ENCODE peak calls at places on chromosomes 6 and 20, in seven cellular contexts. One of them, this sample, is unnamed.

GRCh38 chr20:9270831-9271230 is 201.9 kb downstream of the PLCB4 start:
- DNase-seq in H54: no peak
- DNase-seq in HCT116: no peak
- DNase-seq in ovary: no peak
- DNase-seq in body of pancreas: no peak
- DNase-seq in A549: no peak
- DNase-seq in transverse colon: no peak
- DNase-seq in this sample: no peak

GRCh38 chr20:32285621-32286334 is 8.3 kb downstream of the KIF3B start:
- DNase-seq in body of pancreas: no peak
- DNase-seq in A549: no peak
- DNase-seq in HCT116: no peak
- DNase-seq in H54: no peak
- DNase-seq in transverse colon: peak
- DNase-seq in ovary: no peak
- DNase-seq in this sample: no peak

GRCh38 chr6:53059648-53060589 is 5.3 kb upstream of the FBXO9 start:
- DNase-seq in ovary: no peak
- DNase-seq in body of pancreas: no peak
- DNase-seq in transverse colon: no peak
- DNase-seq in HCT116: no peak
- DNase-seq in H54: no peak
- DNase-seq in A549: no peak
- DNase-seq in this sample: peak

GRCh38 chr6:129108337-129108736 is 225.4 kb downstream of the LAMA2 start:
- DNase-seq in A549: no peak
- DNase-seq in H54: no peak
- DNase-seq in ovary: no peak
- DNase-seq in HCT116: no peak
- DNase-seq in transverse colon: no peak
- DNase-seq in body of pancreas: no peak
- DNase-seq in this sample: no peak

GRCh38 chr6:81451787-81452186 is 300.7 kb downstream of the TENT5A start:
- DNase-seq in HCT116: peak
- DNase-seq in transverse colon: no peak
- DNase-seq in ovary: peak
- DNase-seq in body of pancreas: no peak
- DNase-seq in A549: peak
- DNase-seq in H54: peak
- DNase-seq in this sample: peak

GRCh38 chr6:30348957-30349356 is 4.0 kb downstream of the RPP21 start:
- DNase-seq in A549: no peak
- DNase-seq in H54: no peak
- DNase-seq in transverse colon: no peak
- DNase-seq in ovary: no peak
- DNase-seq in body of pancreas: no peak
- DNase-seq in HCT116: no peak
- DNase-seq in this sample: no peak

GRCh38 chr6:22954749-22955385 is 385.5 kb downstream of the HDGFL1 start:
- DNase-seq in transverse colon: no peak
- DNase-seq in ovary: no peak
- DNase-seq in H54: no peak
- DNase-seq in body of pancreas: no peak
- DNase-seq in HCT116: no peak
- DNase-seq in A549: no peak
- DNase-seq in this sample: peak

GRCh38 chr20:14219801-14220461 is 117.5 kb downstream of the FLRT3 start:
- DNase-seq in ovary: no peak
- DNase-seq in body of pancreas: no peak
- DNase-seq in H54: no peak
- DNase-seq in transverse colon: peak
- DNase-seq in HCT116: peak
- DNase-seq in A549: peak
- DNase-seq in this sample: no peak

GRCh38 chr6:56862415-56863175 is 92.3 kb upstream of the BEND6 start:
- DNase-seq in transverse colon: no peak
- DNase-seq in ovary: no peak
- DNase-seq in A549: no peak
- DNase-seq in HCT116: no peak
- DNase-seq in H54: no peak
- DNase-seq in body of pancreas: no peak
- DNase-seq in this sample: peak

GRCh38 chr20:48614593-48615274 is 213.1 kb downstream of the PREX1 start:
- DNase-seq in ovary: peak
- DNase-seq in HCT116: no peak
- DNase-seq in transverse colon: no peak
- DNase-seq in body of pancreas: no peak
- DNase-seq in A549: no peak
- DNase-seq in H54: no peak
- DNase-seq in this sample: no peak

GRCh38 chr6:104527311-104527710 is 332.4 kb downstream of the HACE1 start:
- DNase-seq in body of pancreas: no peak
- DNase-seq in A549: no peak
- DNase-seq in HCT116: no peak
- DNase-seq in H54: no peak
- DNase-seq in transverse colon: no peak
- DNase-seq in ovary: no peak
- DNase-seq in this sample: no peak

GRCh38 chr20:11204926-11205768 is 531.3 kb upstream of the JAG1 start:
- DNase-seq in H54: no peak
- DNase-seq in transverse colon: peak
- DNase-seq in body of pancreas: peak
- DNase-seq in HCT116: peak
- DNase-seq in ovary: no peak
- DNase-seq in A549: peak
- DNase-seq in this sample: peak

GRCh38 chr6:593139-593906 is 63.6 kb downstream of the HUS1B start:
- DNase-seq in ovary: peak
- DNase-seq in transverse colon: peak
- DNase-seq in A549: peak
- DNase-seq in HCT116: peak
- DNase-seq in H54: peak
- DNase-seq in body of pancreas: peak
- DNase-seq in this sample: peak

GRCh38 chr6:135182120-135182992 is 1.2 kb downstream of the MYB start:
- DNase-seq in HCT116: no peak
- DNase-seq in H54: peak
- DNase-seq in A549: no peak
- DNase-seq in transverse colon: peak
- DNase-seq in body of pancreas: no peak
- DNase-seq in ovary: no peak
- DNase-seq in this sample: peak

GRCh38 chr6:135179920-135180457 is 1.1 kb upstream of the MYB start:
- DNase-seq in transverse colon: no peak
- DNase-seq in HCT116: no peak
- DNase-seq in ovary: no peak
- DNase-seq in H54: no peak
- DNase-seq in body of pancreas: no peak
- DNase-seq in A549: no peak
- DNase-seq in this sample: no peak

GRCh38 chr6:135181333-135182119 is 418 bp downstream of the MYB start:
- DNase-seq in HCT116: no peak
- DNase-seq in body of pancreas: no peak
- DNase-seq in A549: no peak
- DNase-seq in H54: peak
- DNase-seq in ovary: no peak
- DNase-seq in transverse colon: peak
- DNase-seq in this sample: peak

GRCh38 chr6:135182993-135183531 is 2.0 kb downstream of the MYB start:
- DNase-seq in body of pancreas: no peak
- DNase-seq in ovary: no peak
- DNase-seq in H54: no peak
- DNase-seq in HCT116: no peak
- DNase-seq in transverse colon: peak
- DNase-seq in A549: no peak
- DNase-seq in this sample: no peak

DNA sequence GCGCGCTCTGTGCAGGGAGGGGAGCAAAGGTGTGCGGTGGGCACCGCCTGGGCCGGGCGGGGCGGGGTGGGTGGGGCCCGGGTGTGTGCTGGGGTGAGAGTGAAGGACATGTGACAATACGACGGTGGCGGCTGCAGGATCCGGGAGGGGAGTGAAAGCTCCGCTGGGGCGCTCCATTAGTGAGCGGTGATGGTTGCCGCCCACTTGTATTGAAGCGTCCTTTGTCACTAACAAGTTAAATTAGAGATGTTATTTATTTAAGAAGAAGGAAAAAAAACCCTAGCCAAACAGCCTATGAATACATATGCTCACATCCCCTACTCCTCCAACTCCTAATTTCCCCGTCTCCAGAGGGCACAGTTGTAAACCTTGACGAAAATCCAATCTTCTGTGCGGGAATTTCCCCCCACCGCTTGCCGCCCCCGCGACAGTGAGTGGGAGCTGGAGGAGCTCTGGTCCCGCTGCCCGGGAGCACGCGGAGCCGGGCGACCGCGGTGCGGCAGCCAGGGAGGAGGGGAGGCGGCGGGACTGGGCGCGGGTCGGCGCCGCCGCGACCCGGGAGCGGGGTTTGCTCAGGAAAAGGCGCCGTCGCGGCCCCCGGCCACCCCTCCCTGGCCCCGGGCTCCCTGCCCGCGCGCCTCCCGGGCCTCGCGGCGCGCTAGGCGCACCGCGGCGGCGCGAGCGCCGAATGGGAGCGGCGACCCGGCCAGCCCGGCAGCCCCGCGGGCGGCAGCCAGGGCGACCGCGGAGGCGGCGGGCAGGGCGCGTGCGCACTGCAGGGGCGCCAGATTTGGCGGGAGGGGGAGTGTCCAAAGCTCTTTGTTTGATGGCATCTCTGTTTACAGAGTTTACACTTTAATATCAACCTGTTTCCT is at the start of gene MYB:
- DNase-seq in A549: peak
- DNase-seq in body of pancreas: peak
- DNase-seq in HCT116: no peak
- DNase-seq in transverse colon: peak
- DNase-seq in H54: peak
- DNase-seq in ovary: peak
- DNase-seq in this sample: peak
- TF ChIP-seq POLR2A in A549: no peak
- TF ChIP-seq POLR2A in body of pancreas: no peak
- TF ChIP-seq POLR2A in HCT116: peak
- TF ChIP-seq POLR2A in transverse colon: peak
- TF ChIP-seq POLR2A in H54: peak
- TF ChIP-seq POLR2A in ovary: no peak
- TF ChIP-seq POLR2A in this sample: no peak

GRCh38 chr20:63627700-63628245 is 872 bp upstream of the GMEB2 start:
- DNase-seq in body of pancreas: no peak
- DNase-seq in A549: no peak
- DNase-seq in ovary: peak
- DNase-seq in HCT116: no peak
- DNase-seq in transverse colon: no peak
- DNase-seq in H54: no peak
- DNase-seq in this sample: no peak

GRCh38 chr20:63628246-63628975 is 1.5 kb upstream of the GMEB2 start:
- DNase-seq in H54: no peak
- DNase-seq in body of pancreas: peak
- DNase-seq in A549: peak
- DNase-seq in HCT116: peak
- DNase-seq in ovary: peak
- DNase-seq in transverse colon: peak
- DNase-seq in this sample: peak

GRCh38 chr20:63626424-63627128 is at the start of gene GMEB2:
- DNase-seq in body of pancreas: peak
- DNase-seq in ovary: peak
- DNase-seq in transverse colon: peak
- DNase-seq in A549: peak
- DNase-seq in HCT116: peak
- DNase-seq in H54: peak
- DNase-seq in this sample: no peak

GRCh38 chr20:63625771-63626423 is 1.0 kb downstream of the GMEB2 start:
- DNase-seq in HCT116: no peak
- DNase-seq in ovary: peak
- DNase-seq in A549: no peak
- DNase-seq in transverse colon: peak
- DNase-seq in body of pancreas: peak
- DNase-seq in H54: no peak
- DNase-seq in this sample: no peak

DNA sequence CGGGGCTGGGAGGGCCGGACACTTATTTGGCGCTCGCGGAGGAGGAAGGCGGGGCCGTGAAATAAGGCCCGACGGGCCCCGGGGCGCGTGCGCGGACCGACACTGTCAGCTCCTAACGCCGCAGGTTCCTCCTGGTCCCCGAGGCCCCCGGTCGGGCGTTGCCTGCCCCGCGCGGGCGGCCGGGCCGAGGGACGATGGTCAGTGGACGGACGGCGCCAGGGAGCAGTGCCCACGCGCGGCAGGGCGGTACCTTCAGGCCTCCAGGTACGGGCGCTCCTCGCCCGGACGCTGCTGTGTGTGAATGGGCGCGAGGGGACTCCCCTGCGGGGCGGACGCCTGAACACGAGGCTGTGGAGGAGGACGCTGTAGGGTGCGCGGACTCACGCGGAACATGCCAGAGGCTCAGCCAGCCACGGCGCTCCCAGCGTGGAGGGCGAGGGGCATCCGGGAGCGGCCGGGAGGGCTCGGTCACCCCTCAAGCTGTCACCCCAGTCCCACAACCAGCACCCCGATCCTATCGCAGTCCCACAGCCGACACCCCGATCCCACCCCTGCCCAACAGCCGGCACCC is 313 bp upstream of the GMEB2 start:
- DNase-seq in H54: peak
- DNase-seq in A549: peak
- DNase-seq in transverse colon: peak
- DNase-seq in body of pancreas: peak
- DNase-seq in HCT116: peak
- DNase-seq in ovary: peak
- DNase-seq in this sample: peak
- TF ChIP-seq POLR2A in H54: peak
- TF ChIP-seq POLR2A in A549: peak
- TF ChIP-seq POLR2A in transverse colon: peak
- TF ChIP-seq POLR2A in body of pancreas: peak
- TF ChIP-seq POLR2A in HCT116: peak
- TF ChIP-seq POLR2A in ovary: peak
- TF ChIP-seq POLR2A in this sample: peak

DNA sequence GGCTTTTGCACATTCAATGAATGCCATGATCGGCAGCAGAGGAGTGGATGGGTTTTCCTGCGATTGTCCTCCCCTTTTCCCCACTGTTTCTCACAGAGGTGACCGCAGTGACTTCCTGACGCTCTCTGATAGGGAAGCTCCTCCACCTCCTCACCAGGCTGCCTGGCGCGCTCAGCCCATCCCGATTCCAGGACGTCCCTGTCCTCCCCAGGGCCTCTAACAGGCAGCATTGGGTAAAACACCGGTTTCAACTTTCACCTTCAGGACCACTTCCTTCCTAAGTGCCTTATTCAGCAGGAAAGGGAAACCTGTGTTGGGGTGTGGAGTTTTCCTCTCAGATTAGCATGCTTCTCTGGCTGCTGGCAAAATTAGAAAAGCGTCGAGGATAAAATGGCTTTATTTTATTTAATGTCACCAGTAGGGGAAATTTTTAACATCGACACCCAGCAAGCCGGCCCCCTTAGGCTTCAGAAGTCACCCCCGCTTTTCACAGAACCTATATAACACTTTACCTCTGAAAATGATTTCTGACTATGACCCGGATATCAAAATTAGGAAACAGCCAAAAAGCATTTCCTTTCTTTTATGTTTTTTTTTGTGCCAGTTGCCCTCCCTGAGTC is 570.4 kb upstream of the GJE1 start:
- DNase-seq in A549: no peak
- DNase-seq in body of pancreas: no peak
- DNase-seq in ovary: peak
- DNase-seq in HCT116: no peak
- DNase-seq in transverse colon: peak
- DNase-seq in H54: peak
- DNase-seq in this sample: peak
- TF ChIP-seq POLR2A in A549: no peak
- TF ChIP-seq POLR2A in body of pancreas: no peak
- TF ChIP-seq POLR2A in ovary: no peak
- TF ChIP-seq POLR2A in HCT116: no peak
- TF ChIP-seq POLR2A in transverse colon: no peak
- TF ChIP-seq POLR2A in H54: peak
- TF ChIP-seq POLR2A in this sample: no peak

GRCh38 chr6:14436593-14436992 is 319.0 kb downstream of the CD83 start:
- DNase-seq in ovary: no peak
- DNase-seq in HCT116: no peak
- DNase-seq in body of pancreas: no peak
- DNase-seq in H54: no peak
- DNase-seq in A549: no peak
- DNase-seq in transverse colon: no peak
- DNase-seq in this sample: no peak
- TF ChIP-seq POLR2A in ovary: no peak
- TF ChIP-seq POLR2A in HCT116: no peak
- TF ChIP-seq POLR2A in body of pancreas: no peak
- TF ChIP-seq POLR2A in H54: no peak
- TF ChIP-seq POLR2A in A549: no peak
- TF ChIP-seq POLR2A in transverse colon: no peak
- TF ChIP-seq POLR2A in this sample: no peak